ENCODE peak calls at places on chromosomes 16 and 17, in six cellular contexts. One of them, this sample, is unnamed.

GRCh38 chr17:44115585-44116415 is 7.6 kb downstream of the HDAC5 start:
- DNase-seq in body of pancreas: no peak
- DNase-seq in A549: peak
- DNase-seq in prostate gland: no peak
- DNase-seq in H1: no peak
- DNase-seq in endothelial cell of umbilical vein: peak
- DNase-seq in this sample: no peak

GRCh38 chr17:73311428-73311780 is 397 bp downstream of the CDC42EP4 start:
- DNase-seq in prostate gland: no peak
- DNase-seq in H1: no peak
- DNase-seq in endothelial cell of umbilical vein: no peak
- DNase-seq in body of pancreas: no peak
- DNase-seq in A549: no peak
- DNase-seq in this sample: no peak

GRCh38 chr17:9456265-9456664 is 119.4 kb downstream of the STX8 start:
- DNase-seq in A549: no peak
- DNase-seq in prostate gland: no peak
- DNase-seq in H1: no peak
- DNase-seq in body of pancreas: no peak
- DNase-seq in endothelial cell of umbilical vein: peak
- DNase-seq in this sample: no peak

GRCh38 chr16:69482410-69482951 is 58.1 kb downstream of the CYB5B start:
- DNase-seq in prostate gland: peak
- DNase-seq in body of pancreas: no peak
- DNase-seq in A549: no peak
- DNase-seq in H1: no peak
- DNase-seq in endothelial cell of umbilical vein: peak
- DNase-seq in this sample: no peak

GRCh38 chr16:48430890-48431289 is 45.7 kb upstream of the SIAH1 start:
- DNase-seq in endothelial cell of umbilical vein: no peak
- DNase-seq in A549: no peak
- DNase-seq in H1: no peak
- DNase-seq in prostate gland: no peak
- DNase-seq in body of pancreas: no peak
- DNase-seq in this sample: no peak

GRCh38 chr17:4532860-4533521 is 22.2 kb downstream of the MYBBP1A start:
- DNase-seq in prostate gland: no peak
- DNase-seq in endothelial cell of umbilical vein: no peak
- DNase-seq in H1: no peak
- DNase-seq in body of pancreas: no peak
- DNase-seq in A549: no peak
- DNase-seq in this sample: no peak

GRCh38 chr17:68172461-68172954 is 75.3 kb upstream of the AMZ2 start:
- DNase-seq in A549: peak
- DNase-seq in body of pancreas: peak
- DNase-seq in H1: no peak
- DNase-seq in endothelial cell of umbilical vein: peak
- DNase-seq in prostate gland: peak
- DNase-seq in this sample: peak

GRCh38 chr16:48602357-48603014 is 7.5 kb downstream of the N4BP1 start:
- DNase-seq in endothelial cell of umbilical vein: no peak
- DNase-seq in body of pancreas: no peak
- DNase-seq in A549: no peak
- DNase-seq in prostate gland: no peak
- DNase-seq in H1: no peak
- DNase-seq in this sample: no peak

GRCh38 chr16:75919664-75920063 is 193.4 kb upstream of the CPHXL start:
- DNase-seq in A549: no peak
- DNase-seq in body of pancreas: peak
- DNase-seq in prostate gland: no peak
- DNase-seq in endothelial cell of umbilical vein: no peak
- DNase-seq in H1: no peak
- DNase-seq in this sample: no peak

GRCh38 chr17:83053779-83054451 is 25.5 kb upstream of the METRNL start:
- DNase-seq in A549: no peak
- DNase-seq in H1: no peak
- DNase-seq in body of pancreas: no peak
- DNase-seq in endothelial cell of umbilical vein: no peak
- DNase-seq in prostate gland: no peak
- DNase-seq in this sample: no peak

GRCh38 chr17:45248132-45248936 is 13.6 kb downstream of the SPATA32 start:
- DNase-seq in A549: peak
- DNase-seq in prostate gland: peak
- DNase-seq in endothelial cell of umbilical vein: no peak
- DNase-seq in H1: no peak
- DNase-seq in body of pancreas: peak
- DNase-seq in this sample: no peak

GRCh38 chr16:67545665-67546024 is 16.7 kb upstream of the CTCF start:
- DNase-seq in prostate gland: no peak
- DNase-seq in A549: no peak
- DNase-seq in H1: no peak
- DNase-seq in endothelial cell of umbilical vein: no peak
- DNase-seq in body of pancreas: no peak
- DNase-seq in this sample: no peak

GRCh38 chr16:55471448-55472097 is 7.4 kb upstream of the MMP2 start:
- DNase-seq in H1: no peak
- DNase-seq in prostate gland: no peak
- DNase-seq in endothelial cell of umbilical vein: peak
- DNase-seq in A549: peak
- DNase-seq in body of pancreas: no peak
- DNase-seq in this sample: no peak

GRCh38 chr16:55476625-55477533 is 2.1 kb upstream of the MMP2 start:
- DNase-seq in body of pancreas: no peak
- DNase-seq in prostate gland: no peak
- DNase-seq in H1: no peak
- DNase-seq in A549: no peak
- DNase-seq in endothelial cell of umbilical vein: no peak
- DNase-seq in this sample: no peak

GRCh38 chr16:70725912-70726828 is 40.3 kb upstream of the MTSS2 start:
- DNase-seq in endothelial cell of umbilical vein: no peak
- DNase-seq in prostate gland: peak
- DNase-seq in A549: no peak
- DNase-seq in body of pancreas: no peak
- DNase-seq in H1: no peak
- DNase-seq in this sample: no peak

GRCh38 chr17:35051579-35052239 is 11.8 kb downstream of the RFFL start:
- DNase-seq in body of pancreas: no peak
- DNase-seq in endothelial cell of umbilical vein: peak
- DNase-seq in H1: no peak
- DNase-seq in A549: no peak
- DNase-seq in prostate gland: no peak
- DNase-seq in this sample: no peak

GRCh38 chr16:3646348-3646920 is 8.1 kb upstream of the DNASE1 start:
- DNase-seq in body of pancreas: peak
- DNase-seq in H1: no peak
- DNase-seq in A549: peak
- DNase-seq in prostate gland: peak
- DNase-seq in endothelial cell of umbilical vein: peak
- DNase-seq in this sample: no peak

GRCh38 chr17:74924250-74924948 is at the start of gene OTOP2:
- DNase-seq in prostate gland: no peak
- DNase-seq in A549: no peak
- DNase-seq in body of pancreas: no peak
- DNase-seq in endothelial cell of umbilical vein: no peak
- DNase-seq in H1: no peak
- DNase-seq in this sample: no peak

GRCh38 chr17:57284984-57285646 is 28.8 kb downstream of the MSI2 start:
- DNase-seq in body of pancreas: no peak
- DNase-seq in endothelial cell of umbilical vein: no peak
- DNase-seq in H1: no peak
- DNase-seq in prostate gland: no peak
- DNase-seq in A549: no peak
- DNase-seq in this sample: no peak

GRCh38 chr17:39951924-39952664 is 10.7 kb upstream of the GSDMA start:
- DNase-seq in endothelial cell of umbilical vein: no peak
- DNase-seq in prostate gland: no peak
- DNase-seq in body of pancreas: peak
- DNase-seq in A549: no peak
- DNase-seq in H1: no peak
- DNase-seq in this sample: no peak

GRCh38 chr17:67021196-67021595 is 23.2 kb upstream of the CACNG1 start:
- DNase-seq in A549: no peak
- DNase-seq in H1: no peak
- DNase-seq in endothelial cell of umbilical vein: no peak
- DNase-seq in body of pancreas: no peak
- DNase-seq in prostate gland: no peak
- DNase-seq in this sample: no peak

DNA sequence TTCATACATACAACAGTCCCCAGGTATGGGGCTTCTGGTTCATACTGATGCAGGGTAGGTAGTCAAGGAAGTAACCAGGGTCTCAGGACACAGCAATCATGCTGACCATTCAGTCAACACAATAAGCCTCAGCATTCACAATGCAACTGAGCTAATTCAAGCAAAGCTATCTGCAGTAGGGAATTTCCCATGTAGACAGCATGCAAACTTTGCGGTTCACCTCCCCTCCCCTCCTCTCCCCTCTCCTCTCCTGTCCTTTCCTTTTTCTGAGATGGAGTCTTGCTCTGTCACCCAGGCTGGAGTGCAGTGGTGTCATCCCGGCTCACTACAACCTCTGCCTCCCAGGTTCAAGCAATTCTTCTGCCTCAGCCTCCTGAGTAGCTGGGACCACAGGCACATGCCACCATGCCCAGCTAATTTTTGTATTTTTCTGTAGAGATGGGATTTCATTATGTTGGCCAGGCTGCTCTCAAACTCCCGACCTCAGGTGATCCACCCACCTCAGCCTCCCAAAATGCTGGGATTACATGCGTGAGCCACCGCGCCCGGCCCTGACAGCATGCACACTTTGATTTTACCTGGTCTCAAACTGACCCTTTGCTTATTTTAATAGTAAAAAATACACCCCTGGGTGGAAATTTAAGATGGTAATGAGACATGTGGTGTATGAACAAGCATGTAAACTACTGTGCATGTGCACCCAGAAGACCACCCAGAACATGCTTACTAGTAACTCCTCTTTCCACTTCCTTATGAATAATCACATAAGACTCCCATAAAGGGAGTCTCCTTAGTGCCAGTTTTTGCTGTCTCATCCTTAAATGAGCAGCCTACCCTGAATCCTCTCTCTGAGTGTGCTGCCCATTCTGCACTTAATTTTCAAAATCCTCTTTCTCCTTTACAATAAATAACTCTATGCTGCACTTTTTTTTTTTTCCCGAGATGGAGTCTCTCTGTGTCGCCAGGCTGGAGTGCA is 9.3 kb upstream of the RNF135 start:
- DNase-seq in H1: no peak
- DNase-seq in prostate gland: no peak
- DNase-seq in endothelial cell of umbilical vein: no peak
- DNase-seq in body of pancreas: no peak
- DNase-seq in A549: peak
- DNase-seq in this sample: no peak
- TF ChIP-seq POLR2A in H1: no peak
- TF ChIP-seq POLR2A in prostate gland: no peak
- TF ChIP-seq POLR2A in endothelial cell of umbilical vein: no peak
- TF ChIP-seq POLR2A in body of pancreas: no peak
- TF ChIP-seq POLR2A in A549: no peak
- TF ChIP-seq POLR2A in this sample: peak

GRCh38 chr16:20851601-20852000 is 45.3 kb downstream of the REXO5 start:
- DNase-seq in H1: no peak
- DNase-seq in body of pancreas: peak
- DNase-seq in endothelial cell of umbilical vein: peak
- DNase-seq in A549: peak
- DNase-seq in prostate gland: peak
- DNase-seq in this sample: no peak
- H3K27ac ChIP-seq in H1: no peak
- H3K27ac ChIP-seq in body of pancreas: peak
- H3K27ac ChIP-seq in endothelial cell of umbilical vein: peak
- H3K27ac ChIP-seq in A549: peak
- H3K27ac ChIP-seq in prostate gland: peak
- H3K27ac ChIP-seq in this sample: peak

GRCh38 chr17:31486351-31487062 is 95.0 kb downstream of the RAB11FIP4 start:
- DNase-seq in A549: no peak
- DNase-seq in body of pancreas: peak
- DNase-seq in H1: no peak
- DNase-seq in prostate gland: no peak
- DNase-seq in endothelial cell of umbilical vein: no peak
- DNase-seq in this sample: no peak

GRCh38 chr17:31488982-31489294 is 97.5 kb downstream of the RAB11FIP4 start:
- DNase-seq in endothelial cell of umbilical vein: no peak
- DNase-seq in A549: no peak
- DNase-seq in H1: no peak
- DNase-seq in prostate gland: no peak
- DNase-seq in body of pancreas: no peak
- DNase-seq in this sample: no peak

GRCh38 chr17:31487648-31488263 is 96.3 kb downstream of the RAB11FIP4 start:
- DNase-seq in endothelial cell of umbilical vein: no peak
- DNase-seq in prostate gland: peak
- DNase-seq in H1: peak
- DNase-seq in A549: peak
- DNase-seq in body of pancreas: peak
- DNase-seq in this sample: peak

GRCh38 chr17:31488264-31488981 is 96.9 kb downstream of the RAB11FIP4 start:
- DNase-seq in H1: no peak
- DNase-seq in endothelial cell of umbilical vein: no peak
- DNase-seq in A549: no peak
- DNase-seq in prostate gland: no peak
- DNase-seq in body of pancreas: peak
- DNase-seq in this sample: no peak

DNA sequence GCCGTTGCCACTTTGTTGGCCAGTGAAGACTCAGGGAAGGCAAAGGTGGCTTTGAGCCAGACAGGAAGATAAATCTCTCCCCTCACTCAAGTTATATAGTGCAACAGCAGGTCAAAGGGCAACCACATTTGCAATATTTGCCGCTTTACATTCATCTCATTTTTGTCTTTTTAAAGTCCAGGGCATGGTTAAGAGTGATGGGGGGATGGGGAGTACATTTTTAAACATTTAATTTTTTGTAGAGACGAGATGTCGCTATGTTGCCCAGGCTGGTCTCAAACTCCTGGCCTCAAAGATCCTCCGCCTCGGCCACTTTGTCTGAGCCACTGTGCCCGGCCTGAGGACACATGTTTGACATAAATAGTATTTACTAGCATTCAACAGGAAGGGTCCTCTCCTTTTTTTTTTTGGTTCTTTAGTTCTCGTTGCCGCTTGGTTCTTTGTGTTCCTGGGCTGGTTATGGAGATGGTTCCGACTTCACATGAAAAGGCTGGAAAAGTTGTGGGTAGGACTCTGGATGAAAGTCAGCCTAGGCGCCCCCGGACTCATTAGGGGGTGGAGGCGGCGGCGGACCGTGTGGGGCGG is 95.7 kb downstream of the RAB11FIP4 start:
- DNase-seq in endothelial cell of umbilical vein: no peak
- DNase-seq in body of pancreas: no peak
- DNase-seq in prostate gland: no peak
- DNase-seq in H1: no peak
- DNase-seq in A549: no peak
- DNase-seq in this sample: no peak
- H3K4me3 ChIP-seq in endothelial cell of umbilical vein: no peak
- H3K4me3 ChIP-seq in body of pancreas: no peak
- H3K4me3 ChIP-seq in prostate gland: peak
- H3K4me3 ChIP-seq in H1: peak
- H3K4me3 ChIP-seq in A549: peak
- H3K4me3 ChIP-seq in this sample: peak

GRCh38 chr17:79074650-79075432 is at the start of gene ENGASE:
- DNase-seq in body of pancreas: peak
- DNase-seq in A549: peak
- DNase-seq in prostate gland: peak
- DNase-seq in endothelial cell of umbilical vein: peak
- DNase-seq in H1: peak
- DNase-seq in this sample: peak
- TF ChIP-seq POLR2A in body of pancreas: peak
- TF ChIP-seq POLR2A in A549: peak
- TF ChIP-seq POLR2A in prostate gland: peak
- TF ChIP-seq POLR2A in endothelial cell of umbilical vein: peak
- TF ChIP-seq POLR2A in H1: no peak
- TF ChIP-seq POLR2A in this sample: no peak

GRCh38 chr16:87821346-87822001 is 47.8 kb downstream of the SLC7A5 start:
- DNase-seq in A549: no peak
- DNase-seq in body of pancreas: no peak
- DNase-seq in prostate gland: no peak
- DNase-seq in H1: no peak
- DNase-seq in endothelial cell of umbilical vein: no peak
- DNase-seq in this sample: no peak
- H3K27ac ChIP-seq in A549: peak
- H3K27ac ChIP-seq in body of pancreas: no peak
- H3K27ac ChIP-seq in prostate gland: no peak
- H3K27ac ChIP-seq in H1: no peak
- H3K27ac ChIP-seq in endothelial cell of umbilical vein: no peak
- H3K27ac ChIP-seq in this sample: peak

This sample was measured in esophagus squamous epithelium.